ENCODE peak calls at places on chromosome 3, in ten cellular contexts. Q is ascending aorta, C is uterus, Y is pancreas, A is heart right ventricle, E is upper lobe of left lung, J is cardiac muscle cell, L is ovary, U is fibroblast of mammary gland, W is bronchial epithelial cell. G is an unnamed sample.

GRCh38 chr3:42505203-42505848 is 2.9 kb downstream of the VIPR1 start:
- DNase-seq in Q (peak), C (peak), Y (peak), A (no peak), E (no peak), J (no peak), L (no peak), U (no peak), W (no peak), G (no peak)

GRCh38 chr3:181210275-181210674 is 220.7 kb upstream of the DNAJC19 start:
- DNase-seq in Q (no peak), C (no peak), Y (no peak), A (no peak), E (no peak), J (peak), L (no peak), U (peak), W (peak), G (peak)

GRCh38 chr3:76724706-76725105 is 315.2 kb upstream of the ROBO2 start:
- DNase-seq in Q (no peak), C (no peak), Y (no peak), A (no peak), E (no peak), J (no peak), L (no peak), U (no peak), W (no peak), G (peak)

GRCh38 chr3:161854232-161854771 is 357.7 kb downstream of the OTOL1 start:
- DNase-seq in Q (no peak), C (no peak), Y (peak), A (no peak), E (no peak), J (peak), L (no peak), U (peak), W (peak), G (peak)

GRCh38 chr3:144670560-144670959 is 698.9 kb downstream of the DIPK2A start:
- DNase-seq in Q (no peak), C (no peak), Y (no peak), A (no peak), E (no peak), J (no peak), L (no peak), U (no peak), W (no peak), G (no peak)

GRCh38 chr3:189146842-189147241 is 24.9 kb upstream of the TPRG1 start:
- DNase-seq in Q (no peak), C (no peak), Y (no peak), A (no peak), E (no peak), J (no peak), L (no peak), U (no peak), W (no peak), G (no peak)

GRCh38 chr3:55491296-55491816 is 4.2 kb upstream of the WNT5A start:
- DNase-seq in Q (no peak), C (peak), Y (no peak), A (no peak), E (no peak), J (no peak), L (peak), U (peak), W (peak), G (peak)

GRCh38 chr3:8663177-8664061 is 18.8 kb upstream of the SSUH2 start:
- DNase-seq in Q (peak), C (no peak), Y (peak), A (peak), E (no peak), J (peak), L (peak), U (peak), W (peak), G (peak)

GRCh38 chr3:183489455-183490210 is 61.2 kb upstream of the MCF2L2 start:
- DNase-seq in Q (no peak), C (no peak), Y (no peak), A (no peak), E (no peak), J (no peak), L (no peak), U (no peak), W (peak), G (peak)

GRCh38 chr3:66418432-66419052 is 82.3 kb downstream of the LRIG1 start:
- DNase-seq in Q (peak), C (no peak), Y (peak), A (no peak), E (no peak), J (no peak), L (no peak), U (no peak), W (peak), G (no peak)

GRCh38 chr3:195064300-195064931 is 206.5 kb downstream of the XXYLT1 start:
- DNase-seq in Q (no peak), C (no peak), Y (peak), A (peak), E (no peak), J (no peak), L (no peak), U (no peak), W (no peak), G (no peak)

GRCh38 chr3:72816843-72817485 is 31.3 kb downstream of the SHQ1 start:
- DNase-seq in Q (no peak), C (no peak), Y (no peak), A (no peak), E (no peak), J (no peak), L (no peak), U (no peak), W (no peak), G (no peak)

GRCh38 chr3:33218446-33219174 is at the start of gene SUSD5:
- DNase-seq in Q (peak), C (no peak), Y (peak), A (no peak), E (peak), J (peak), L (peak), U (peak), W (no peak), G (peak)

GRCh38 chr3:126345641-126346460 is 11.4 kb downstream of the KLF15 start:
- DNase-seq in Q (peak), C (peak), Y (peak), A (peak), E (peak), J (no peak), L (no peak), U (no peak), W (no peak), G (no peak)

GRCh38 chr3:172106037-172106559 is 66.7 kb downstream of the FNDC3B start:
- DNase-seq in Q (no peak), C (no peak), Y (no peak), A (no peak), E (no peak), J (no peak), L (no peak), U (no peak), W (no peak), G (no peak)

GRCh38 chr3:172106989-172107388 is 67.6 kb downstream of the FNDC3B start:
- DNase-seq in Q (no peak), C (no peak), Y (no peak), A (no peak), E (no peak), J (peak), L (no peak), U (no peak), W (peak), G (no peak)

GRCh38 chr3:172104471-172105072 is 65.2 kb downstream of the FNDC3B start:
- DNase-seq in Q (no peak), C (no peak), Y (no peak), A (no peak), E (no peak), J (peak), L (no peak), U (no peak), W (peak), G (peak)

GRCh38 chr3:172110127-172110779 is 70.9 kb downstream of the FNDC3B start:
- DNase-seq in Q (no peak), C (no peak), Y (no peak), A (no peak), E (no peak), J (no peak), L (no peak), U (no peak), W (no peak), G (no peak)

DNA sequence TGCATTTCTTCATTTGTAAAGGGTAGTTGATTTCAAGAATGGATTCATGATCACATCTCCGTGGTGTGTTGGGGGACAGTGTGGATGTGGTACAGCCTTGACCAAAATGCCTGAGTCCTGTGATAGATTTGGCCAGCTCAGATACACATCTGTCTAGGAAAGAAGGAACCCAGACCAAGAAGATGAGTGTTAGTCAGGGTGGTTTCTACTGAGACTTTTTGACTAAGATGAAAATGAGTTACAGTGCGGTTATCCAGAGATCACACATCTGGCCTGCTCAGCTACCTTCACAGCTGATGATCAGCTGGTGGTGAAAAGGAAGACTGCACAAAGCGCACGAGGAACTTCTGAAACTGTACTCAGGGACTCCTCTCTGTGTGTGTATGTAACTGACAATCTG is 68.0 kb downstream of the FNDC3B start:
- DNase-seq in Q (no peak), C (no peak), Y (no peak), A (no peak), E (no peak), J (no peak), L (no peak), U (peak), W (no peak), G (no peak)
- H3K4me3 ChIP-seq in Q (no peak), C (no peak), Y (no peak), A (no peak), E (no peak), J (no peak), L (no peak), U (no peak), W (no peak), G (no peak)

DNA sequence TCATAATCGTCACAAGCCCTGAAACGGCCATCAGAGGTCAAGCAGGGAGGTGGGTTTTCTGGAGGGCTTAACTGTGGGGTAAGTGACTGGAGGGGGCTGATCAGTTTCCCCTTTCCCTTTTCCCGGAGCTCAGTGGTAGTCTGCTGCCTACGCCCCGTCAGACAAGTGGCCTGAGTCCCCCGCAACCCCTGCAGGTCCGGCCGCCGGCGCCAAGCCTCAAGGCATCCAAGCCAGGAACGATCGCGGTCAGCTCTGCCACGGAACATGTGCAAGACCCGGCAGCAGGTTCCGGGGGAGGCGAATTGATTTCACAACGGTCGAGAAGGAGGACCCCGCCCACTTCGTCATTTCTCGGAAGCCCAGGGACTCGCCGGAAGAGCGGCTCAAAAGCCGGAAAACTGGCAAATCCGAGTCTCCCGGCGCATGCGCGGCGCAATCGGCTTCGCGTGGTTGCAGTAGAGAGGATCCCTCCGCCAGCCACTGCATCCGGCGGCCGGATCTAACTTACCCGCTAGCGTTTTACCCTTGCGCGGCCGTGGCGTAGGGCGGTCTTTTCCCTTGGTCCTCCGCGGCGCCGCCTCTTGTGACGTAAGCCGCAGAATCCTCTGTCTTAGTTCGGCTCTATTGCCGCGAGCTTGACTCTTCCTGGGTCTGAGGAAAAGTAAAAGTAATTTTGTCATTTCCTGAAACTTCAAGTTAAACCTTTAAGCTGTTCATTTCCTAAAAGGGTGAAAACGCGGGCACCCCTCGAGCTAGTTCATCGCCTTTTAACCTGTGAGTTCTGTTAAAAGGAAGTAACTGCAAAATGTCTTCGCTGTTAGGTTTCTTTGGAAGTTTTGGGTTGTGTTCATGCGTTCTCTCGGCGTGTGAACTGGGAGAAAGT is 14.9 kb upstream of the CCNL1 start:
- DNase-seq in Q (peak), C (peak), Y (peak), A (peak), E (peak), J (peak), L (peak), U (peak), W (peak), G (peak)
- H3K4me3 ChIP-seq in Q (peak), C (peak), Y (peak), A (peak), E (peak), J (peak), L (peak), U (peak), W (peak), G (peak)

GRCh38 chr3:112675943-112676530 is 35.1 kb upstream of the CCDC80 start:
- DNase-seq in Q (no peak), C (no peak), Y (no peak), A (no peak), E (no peak), J (no peak), L (no peak), U (no peak), W (no peak), G (no peak)
- H3K4me3 ChIP-seq in Q (no peak), C (no peak), Y (no peak), A (no peak), E (no peak), J (no peak), L (no peak), U (no peak), W (no peak), G (no peak)

DNA sequence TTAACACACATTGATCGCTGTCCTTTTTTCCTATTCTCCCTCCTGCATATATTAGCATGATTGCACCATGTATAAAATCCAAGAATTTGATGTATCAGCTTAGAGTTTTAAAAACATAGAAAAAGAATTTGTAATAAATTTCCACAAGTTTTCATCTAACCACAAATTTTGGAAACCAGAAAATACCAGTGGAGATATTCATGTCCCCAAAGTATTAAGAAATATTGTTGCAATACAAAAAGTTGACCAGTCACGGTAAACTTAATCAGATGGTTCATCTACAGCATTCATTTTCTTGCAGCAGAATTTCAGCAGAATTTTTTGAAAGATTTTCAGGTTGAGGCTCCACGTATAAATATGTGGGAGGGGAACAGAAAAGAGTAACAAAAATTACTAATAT is 500.9 kb upstream of the MDFIC2 start:
- DNase-seq in Q (no peak), C (no peak), Y (no peak), A (no peak), E (no peak), J (no peak), L (no peak), U (peak), W (no peak), G (no peak)
- H3K4me3 ChIP-seq in Q (no peak), C (no peak), Y (no peak), A (no peak), E (no peak), J (no peak), L (no peak), U (no peak), W (no peak), G (no peak)

GRCh38 chr3:11601446-11602241 is 42.1 kb downstream of the VGLL4 start:
- DNase-seq in Q (peak), C (peak), Y (no peak), A (peak), E (peak), J (no peak), L (no peak), U (peak), W (no peak), G (peak)

GRCh38 chr3:11602441-11602840 is 41.3 kb downstream of the VGLL4 start:
- DNase-seq in Q (no peak), C (no peak), Y (no peak), A (no peak), E (no peak), J (no peak), L (no peak), U (no peak), W (no peak), G (no peak)

GRCh38 chr3:11604139-11604895 is 39.4 kb downstream of the VGLL4 start:
- DNase-seq in Q (no peak), C (no peak), Y (no peak), A (no peak), E (no peak), J (no peak), L (peak), U (peak), W (peak), G (peak)

GRCh38 chr3:11603628-11604027 is 40.1 kb downstream of the VGLL4 start:
- DNase-seq in Q (peak), C (peak), Y (no peak), A (peak), E (no peak), J (no peak), L (peak), U (peak), W (no peak), G (peak)

GRCh38 chr3:11602886-11603285 is 40.8 kb downstream of the VGLL4 start:
- DNase-seq in Q (no peak), C (no peak), Y (no peak), A (no peak), E (no peak), J (no peak), L (no peak), U (no peak), W (no peak), G (no peak)
- H3K4me3 ChIP-seq in Q (no peak), C (no peak), Y (no peak), A (no peak), E (no peak), J (no peak), L (no peak), U (no peak), W (no peak), G (no peak)

DNA sequence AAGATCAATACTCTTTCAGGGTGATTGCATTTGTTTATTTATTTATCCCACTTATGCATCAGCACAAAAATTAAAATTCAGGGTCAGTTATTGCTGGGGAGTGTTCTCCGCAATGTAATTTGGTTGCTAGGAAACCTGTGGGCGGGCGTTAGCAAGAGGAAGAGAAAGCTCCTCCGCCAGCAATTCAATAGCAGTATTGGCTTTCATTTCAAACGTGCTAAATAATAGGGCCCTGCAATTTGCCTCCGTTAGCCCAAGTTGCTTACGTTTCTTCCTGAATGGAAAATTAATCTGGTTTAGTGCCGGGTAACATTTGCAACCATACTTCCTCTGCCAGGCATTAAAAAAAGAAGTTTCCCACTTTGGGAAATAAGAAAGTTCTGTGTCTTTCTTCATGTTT is 35.5 kb upstream of the PLCL2 start:
- DNase-seq in Q (peak), C (peak), Y (no peak), A (peak), E (no peak), J (peak), L (no peak), U (peak), W (peak), G (peak)
- H3K4me3 ChIP-seq in Q (no peak), C (no peak), Y (no peak), A (no peak), E (peak), J (no peak), L (no peak), U (no peak), W (no peak), G (no peak)

GRCh38 chr3:114110439-114110838 is 53.9 kb downstream of the QTRT2 start:
- DNase-seq in Q (no peak), C (no peak), Y (no peak), A (no peak), E (no peak), J (peak), L (no peak), U (no peak), W (no peak), G (no peak)
- H3K4me3 ChIP-seq in Q (no peak), C (no peak), Y (no peak), A (no peak), E (no peak), J (no peak), L (no peak), U (no peak), W (no peak), G (no peak)